ENCODE peak calls at places on chromosomes 6 and 20, in seven cellular contexts. P is HL-60, J is cardiac muscle cell, K is nephron progenitor cell, Z is glutamatergic neuron, O is testis, E is Calu3. R is an unnamed sample.
A peak's percentile ranks its signal among the peaks of the same experiment; 100 is the strongest.

GRCh38 chr6:38723783-38724182 is 8.7 kb downstream of the DNAH8 start:
- DNase-seq in O (no peak), Z (no peak), J (no peak), P (no peak), E (no peak), K (no peak), R (no peak)

GRCh38 chr20:2289475-2289874 is 6.3 kb upstream of the TGM3 start:
- DNase-seq in O (peak; percentile 12), Z (no peak), J (peak; percentile 3), P (peak; percentile 58), E (no peak), K (no peak), R (no peak)

GRCh38 chr6:93494057-93494456 is 74.7 kb upstream of the EPHA7 start:
- DNase-seq in K (no peak), J (no peak), O (no peak), Z (no peak), E (no peak), P (no peak), R (no peak)

GRCh38 chr20:62027116-62027515 is 38.6 kb downstream of the TAF4 start:
- DNase-seq in O (no peak), Z (no peak), E (no peak), J (no peak), K (no peak), P (no peak), R (no peak)

GRCh38 chr6:75210885-75211739 is 5.3 kb upstream of the COL12A1 start:
- DNase-seq in O (peak; percentile 83), E (peak; percentile 55), J (peak; percentile 83), K (peak; percentile 52), Z (no peak), P (no peak), R (peak; percentile 66)

GRCh38 chr6:140537211-140537610 is 1162.8 kb upstream of the CITED2 start:
- DNase-seq in Z (no peak), P (no peak), J (no peak), E (no peak), K (no peak), O (no peak), R (no peak)

GRCh38 chr20:23245553-23246128 is 105.0 kb upstream of the NXT1 start:
- DNase-seq in J (peak; percentile 65), O (peak; percentile 53), K (peak; percentile 47), P (peak; percentile 82), Z (peak; percentile 67), E (peak; percentile 30), R (peak; percentile 37)

GRCh38 chr6:31402324-31403282 is 792 bp upstream of the MICA start:
- DNase-seq in K (no peak), P (no peak), O (peak; percentile 57), Z (no peak), E (no peak), J (peak; percentile 23), R (peak; percentile 70)

GRCh38 chr6:150752409-150752808 is 113.1 kb upstream of the MTHFD1L start:
- DNase-seq in P (no peak), E (no peak), O (no peak), Z (no peak), K (no peak), J (no peak), R (no peak)

GRCh38 chr20:35328095-35328685 is 36.0 kb upstream of the FAM83C start:
- DNase-seq in P (no peak), Z (no peak), O (no peak), J (no peak), E (no peak), K (no peak), R (no peak)

GRCh38 chr6:41021832-41022231 is 17.2 kb downstream of the UNC5CL start:
- DNase-seq in E (peak; percentile 44), P (no peak), O (peak; percentile 44), Z (no peak), K (no peak), J (peak; percentile 40), R (no peak)
- TF ChIP-seq CTCF in E (no peak), P (no peak), O (no peak), Z (no peak), K (no peak), J (peak; percentile 6), R (no peak)

GRCh38 chr6:155263373-155264063 is at the start of gene CLDN20:
- DNase-seq in K (no peak), J (no peak), E (no peak), O (no peak), Z (no peak), P (no peak), R (no peak)

GRCh38 chr6:155265843-155266535 is 2.2 kb downstream of the CLDN20 start:
- DNase-seq in E (no peak), O (no peak), Z (no peak), K (no peak), J (no peak), P (no peak), R (no peak)

GRCh38 chr6:155267411-155267810 is 3.6 kb downstream of the CLDN20 start:
- DNase-seq in J (no peak), P (no peak), O (no peak), K (no peak), Z (no peak), E (no peak), R (no peak)

GRCh38 chr6:155262655-155263054 is 1.2 kb upstream of the CLDN20 start:
- DNase-seq in Z (no peak), J (no peak), K (no peak), E (no peak), P (no peak), O (no peak), R (no peak)

DNA sequence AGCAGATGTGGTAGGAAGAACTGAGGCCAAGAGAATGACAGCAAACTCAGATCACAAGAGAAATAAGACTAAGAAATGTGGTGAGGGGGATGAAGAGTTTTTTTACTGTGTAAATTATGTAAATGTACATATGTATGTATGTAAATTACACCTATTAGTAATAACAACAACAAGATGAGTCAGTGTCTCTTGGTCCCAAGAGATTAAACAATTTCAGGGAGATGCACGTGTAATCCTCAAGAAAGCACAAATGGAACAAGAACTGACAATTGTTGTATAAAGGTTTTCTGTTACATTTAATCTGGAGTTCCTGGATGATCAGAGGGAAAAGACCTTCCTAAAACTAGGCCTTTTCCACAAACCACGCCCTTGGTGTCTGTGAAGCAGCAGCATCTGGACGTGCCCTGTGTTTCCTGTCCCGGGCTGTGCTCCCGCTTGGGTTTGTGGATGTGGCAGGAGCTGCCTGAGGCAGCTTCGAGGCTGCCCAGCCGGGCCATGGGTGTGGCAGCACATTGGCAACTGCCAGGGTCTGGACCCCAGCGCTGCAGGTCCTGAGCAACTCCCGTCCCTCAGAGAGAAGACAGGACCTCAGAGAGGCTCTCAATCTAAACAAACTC is 999 bp downstream of the CLDN20 start:
- DNase-seq in J (no peak), E (no peak), Z (peak; percentile 54), K (no peak), P (no peak), O (no peak), R (no peak)
- TF ChIP-seq CTCF in J (no peak), E (no peak), Z (no peak), K (no peak), P (no peak), O (no peak), R (no peak)

DNA sequence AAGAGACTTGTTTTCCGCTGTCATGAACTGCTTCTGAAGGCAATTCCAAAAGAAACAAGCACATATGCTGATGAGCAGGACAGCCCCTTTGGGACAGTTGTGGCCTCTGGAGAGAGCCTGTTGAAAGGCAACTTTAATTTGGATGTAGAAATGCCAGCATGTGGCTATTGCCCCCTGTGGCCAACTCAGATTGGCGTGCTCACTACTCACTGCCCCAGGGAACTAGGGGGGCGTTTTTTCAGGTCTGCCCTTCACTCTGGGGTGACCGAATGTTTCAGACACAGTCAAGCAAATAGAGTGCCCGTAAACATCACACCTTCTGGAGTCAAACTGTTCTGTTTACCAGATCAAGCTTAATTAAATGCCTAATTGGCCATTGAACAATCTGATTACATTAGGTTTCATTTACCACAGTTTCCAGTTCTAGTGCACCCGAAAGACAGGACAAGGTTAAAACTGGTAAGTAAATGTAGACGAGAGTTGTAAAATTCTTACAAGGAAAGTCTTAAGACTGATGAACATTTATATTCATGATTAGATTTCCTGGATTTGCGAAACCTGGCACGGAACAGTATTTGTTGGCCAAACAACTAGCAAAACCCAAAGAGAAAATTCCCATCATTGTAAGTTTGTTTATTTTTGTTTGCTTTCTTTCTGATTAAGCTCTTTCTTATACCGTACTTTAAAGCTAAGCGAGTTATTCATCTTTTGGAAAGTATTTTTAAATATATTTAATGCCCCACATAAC is 75.9 kb upstream of the SYNJ2 start:
- DNase-seq in Z (peak; percentile 38), E (no peak), P (no peak), O (no peak), J (no peak), K (no peak), R (no peak)
- TF ChIP-seq CTCF in Z (no peak), E (no peak), P (no peak), O (no peak), J (no peak), K (no peak), R (no peak)

DNA sequence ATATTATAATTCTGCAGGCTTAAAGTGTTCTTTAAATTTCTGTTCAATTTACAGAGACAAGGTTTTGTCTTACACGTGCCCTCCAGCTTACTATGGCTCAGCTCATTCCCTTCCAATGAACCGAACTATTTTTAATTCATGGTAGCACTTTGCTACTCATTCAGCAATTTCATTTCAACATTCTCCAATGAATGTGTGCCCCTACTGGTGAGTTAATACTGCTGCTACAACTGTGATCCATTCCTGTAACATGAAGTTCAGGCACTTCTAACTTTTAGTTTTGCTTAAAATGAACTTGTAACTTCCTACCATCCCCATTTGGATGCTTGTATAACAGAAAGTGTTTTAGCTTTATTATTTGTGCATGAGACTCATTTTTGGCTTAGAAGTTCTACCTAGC is 99.7 kb downstream of the F13A1 start:
- DNase-seq in E (no peak), P (no peak), K (no peak), O (no peak), J (no peak), Z (no peak), R (no peak)
- TF ChIP-seq CTCF in E (no peak), P (peak; percentile 18), K (peak; percentile 26), O (no peak), J (no peak), Z (peak; percentile 35), R (peak; percentile 13)

DNA sequence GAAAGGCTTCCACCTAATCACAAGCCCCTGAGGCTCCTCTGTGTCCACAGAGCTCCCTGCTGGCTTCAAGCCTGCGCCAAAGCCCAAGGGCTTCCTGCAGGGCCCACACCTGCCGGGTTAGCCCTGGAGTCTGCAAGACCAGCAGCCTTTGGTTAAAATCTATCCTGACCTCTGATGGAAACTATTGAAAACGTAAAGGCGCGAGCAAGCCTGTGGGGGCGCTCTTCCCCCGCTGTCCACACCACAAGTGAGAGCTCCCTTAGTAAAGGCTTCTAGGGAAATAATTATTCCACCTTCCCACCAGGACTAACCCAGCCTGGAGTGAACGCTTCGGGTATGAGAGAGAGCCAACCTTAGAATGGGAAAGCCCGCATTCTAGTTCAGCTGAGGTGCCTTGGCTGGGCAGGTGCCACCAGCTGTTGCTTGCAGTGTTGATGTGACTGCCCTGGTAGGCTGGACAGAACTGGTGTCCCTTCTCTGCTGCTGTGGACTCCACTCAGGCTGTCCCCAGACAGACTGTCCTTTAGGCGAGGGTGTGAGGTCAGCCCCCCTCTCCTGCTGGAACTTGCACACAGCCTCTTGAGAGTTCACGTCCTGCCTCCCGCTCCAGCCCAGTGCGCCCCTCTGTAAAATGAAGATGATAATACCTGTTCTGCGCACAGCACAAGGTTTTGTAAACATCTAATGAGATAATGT is 68.7 kb downstream of the SYTL3 start:
- DNase-seq in E (peak; percentile 62), O (no peak), P (no peak), J (peak; percentile 53), K (peak; percentile 56), Z (peak; percentile 72), R (no peak)
- TF ChIP-seq CTCF in E (peak; percentile 71), O (peak; percentile 45), P (peak; percentile 46), J (peak; percentile 79), K (peak; percentile 77), Z (peak; percentile 90), R (peak; percentile 39)

R was measured in activated CD8-positive, alpha-beta T cell treated with anti-CD3 and anti-CD28 coated beads for 36 hours.